ENCODE peak calls at places on chromosome 6, in six cellular contexts. One of them, this sample, is unnamed. For H3K4me1 and H3K9me3, the result is how much of the 10 kb centered on the place peaks cover.

GRCh38 chr6:47414517-47415167 is 62.9 kb upstream of the CD2AP start:
- DNase-seq in testis: no peak
- DNase-seq in prostate gland: peak
- DNase-seq in pancreas: peak
- DNase-seq in heart left ventricle: no peak
- DNase-seq in CD8-positive, alpha-beta T cell: no peak
- DNase-seq in this sample: no peak

GRCh38 chr6:139597781-139598368 is 223.4 kb upstream of the CITED2 start:
- DNase-seq in testis: peak
- DNase-seq in prostate gland: peak
- DNase-seq in pancreas: peak
- DNase-seq in heart left ventricle: peak
- DNase-seq in CD8-positive, alpha-beta T cell: no peak
- DNase-seq in this sample: no peak

GRCh38 chr6:119322715-119323350 is 26.7 kb downstream of the MAN1A1 start:
- DNase-seq in testis: no peak
- DNase-seq in prostate gland: no peak
- DNase-seq in pancreas: no peak
- DNase-seq in heart left ventricle: no peak
- DNase-seq in CD8-positive, alpha-beta T cell: no peak
- DNase-seq in this sample: no peak

GRCh38 chr6:13251242-13251641 is 77.1 kb downstream of the TBC1D7 start:
- DNase-seq in testis: no peak
- DNase-seq in prostate gland: no peak
- DNase-seq in pancreas: no peak
- DNase-seq in heart left ventricle: no peak
- DNase-seq in CD8-positive, alpha-beta T cell: no peak
- DNase-seq in this sample: no peak

GRCh38 chr6:95819461-95819860 is 196.3 kb upstream of the FUT9 start:
- DNase-seq in testis: no peak
- DNase-seq in prostate gland: no peak
- DNase-seq in pancreas: no peak
- DNase-seq in heart left ventricle: no peak
- DNase-seq in CD8-positive, alpha-beta T cell: no peak
- DNase-seq in this sample: no peak

GRCh38 chr6:112592159-112592558 is 245.0 kb downstream of the RFPL4B start:
- DNase-seq in testis: no peak
- DNase-seq in prostate gland: no peak
- DNase-seq in pancreas: no peak
- DNase-seq in heart left ventricle: no peak
- DNase-seq in CD8-positive, alpha-beta T cell: no peak
- DNase-seq in this sample: no peak

GRCh38 chr6:40997256-40997957 is 41.6 kb downstream of the UNC5CL start:
- DNase-seq in testis: peak
- DNase-seq in prostate gland: peak
- DNase-seq in pancreas: peak
- DNase-seq in heart left ventricle: no peak
- DNase-seq in CD8-positive, alpha-beta T cell: no peak
- DNase-seq in this sample: peak

GRCh38 chr6:73694711-73695411 is 1.1 kb upstream of the CD109 start:
- DNase-seq in testis: no peak
- DNase-seq in prostate gland: no peak
- DNase-seq in pancreas: no peak
- DNase-seq in heart left ventricle: no peak
- DNase-seq in CD8-positive, alpha-beta T cell: no peak
- DNase-seq in this sample: no peak

GRCh38 chr6:150865043-150865405 is 478 bp upstream of the MTHFD1L start:
- DNase-seq in testis: no peak
- DNase-seq in prostate gland: no peak
- DNase-seq in pancreas: no peak
- DNase-seq in heart left ventricle: no peak
- DNase-seq in CD8-positive, alpha-beta T cell: no peak
- DNase-seq in this sample: no peak

GRCh38 chr6:13980534-13980933 is 55.8 kb downstream of the RNF182 start:
- DNase-seq in testis: no peak
- DNase-seq in prostate gland: no peak
- DNase-seq in pancreas: no peak
- DNase-seq in heart left ventricle: no peak
- DNase-seq in CD8-positive, alpha-beta T cell: no peak
- DNase-seq in this sample: no peak

GRCh38 chr6:142693446-142693845 is 251.5 kb downstream of the HIVEP2 start:
- DNase-seq in testis: no peak
- DNase-seq in prostate gland: no peak
- DNase-seq in pancreas: no peak
- DNase-seq in heart left ventricle: no peak
- DNase-seq in CD8-positive, alpha-beta T cell: no peak
- DNase-seq in this sample: no peak

GRCh38 chr6:101146389-101146788 is 247.1 kb upstream of the GRIK2 start:
- DNase-seq in testis: no peak
- DNase-seq in prostate gland: no peak
- DNase-seq in pancreas: no peak
- DNase-seq in heart left ventricle: no peak
- DNase-seq in CD8-positive, alpha-beta T cell: no peak
- DNase-seq in this sample: no peak

GRCh38 chr6:37115236-37115894 is 54.6 kb upstream of the PIM1 start:
- DNase-seq in testis: no peak
- DNase-seq in prostate gland: no peak
- DNase-seq in pancreas: no peak
- DNase-seq in heart left ventricle: no peak
- DNase-seq in CD8-positive, alpha-beta T cell: no peak
- DNase-seq in this sample: no peak
- H3K4me1 ChIP-seq in testis: under half
- H3K4me1 ChIP-seq in prostate gland: under half
- H3K4me1 ChIP-seq in pancreas: under half
- H3K4me1 ChIP-seq in heart left ventricle: under half
- H3K4me1 ChIP-seq in CD8-positive, alpha-beta T cell: under half
- H3K4me1 ChIP-seq in this sample: under half

GRCh38 chr6:15392182-15392581 is 146.3 kb downstream of the JARID2 start:
- DNase-seq in testis: no peak
- DNase-seq in prostate gland: no peak
- DNase-seq in pancreas: no peak
- DNase-seq in heart left ventricle: no peak
- DNase-seq in CD8-positive, alpha-beta T cell: no peak
- DNase-seq in this sample: no peak

GRCh38 chr6:15391500-15391899 is 145.6 kb downstream of the JARID2 start:
- DNase-seq in testis: no peak
- DNase-seq in prostate gland: no peak
- DNase-seq in pancreas: no peak
- DNase-seq in heart left ventricle: no peak
- DNase-seq in CD8-positive, alpha-beta T cell: no peak
- DNase-seq in this sample: no peak

GRCh38 chr6:15389079-15389758 is 143.3 kb downstream of the JARID2 start:
- DNase-seq in testis: no peak
- DNase-seq in prostate gland: peak
- DNase-seq in pancreas: no peak
- DNase-seq in heart left ventricle: no peak
- DNase-seq in CD8-positive, alpha-beta T cell: no peak
- DNase-seq in this sample: no peak

GRCh38 chr6:15387118-15387517 is 141.2 kb downstream of the JARID2 start:
- DNase-seq in testis: no peak
- DNase-seq in prostate gland: no peak
- DNase-seq in pancreas: no peak
- DNase-seq in heart left ventricle: no peak
- DNase-seq in CD8-positive, alpha-beta T cell: no peak
- DNase-seq in this sample: no peak

GRCh38 chr6:15389759-15390723 is 144.2 kb downstream of the JARID2 start:
- DNase-seq in testis: no peak
- DNase-seq in prostate gland: no peak
- DNase-seq in pancreas: no peak
- DNase-seq in heart left ventricle: no peak
- DNase-seq in CD8-positive, alpha-beta T cell: no peak
- DNase-seq in this sample: peak
- H3K4me3 ChIP-seq in testis: no peak
- H3K4me3 ChIP-seq in prostate gland: no peak
- H3K4me3 ChIP-seq in pancreas: no peak
- H3K4me3 ChIP-seq in heart left ventricle: no peak
- H3K4me3 ChIP-seq in CD8-positive, alpha-beta T cell: no peak
- H3K4me3 ChIP-seq in this sample: no peak

DNA sequence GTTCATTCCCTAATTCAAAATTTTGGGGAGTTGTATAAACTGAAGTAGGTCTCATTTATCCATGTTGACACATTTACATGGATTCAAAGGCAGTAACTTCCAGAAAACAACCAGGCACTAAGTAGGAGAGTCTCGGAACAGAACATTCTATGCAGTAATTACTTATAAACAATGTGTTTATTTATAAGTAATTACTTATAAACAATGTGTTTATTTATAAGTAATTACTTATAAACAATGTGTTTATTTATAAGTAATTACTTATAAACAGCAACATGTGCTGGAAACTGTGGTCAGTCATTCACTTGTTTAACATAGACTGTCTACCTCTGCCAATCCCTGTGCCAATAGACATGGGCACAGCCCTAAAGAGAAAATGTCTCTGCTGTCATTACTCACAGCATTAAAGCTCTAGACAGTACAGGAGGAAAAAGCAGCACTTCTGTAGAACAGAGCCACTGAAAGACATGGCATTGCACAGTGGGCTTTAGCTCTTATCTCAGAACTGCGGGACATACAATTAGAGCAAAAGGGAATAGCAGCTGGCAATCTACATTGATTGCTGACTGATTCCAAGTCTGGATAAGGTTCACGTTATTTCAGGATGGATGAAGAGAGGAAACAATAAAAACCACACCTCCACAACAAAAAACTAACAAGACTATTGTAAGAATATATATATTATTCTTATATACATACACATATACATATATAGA is 188.2 kb downstream of the WDR27 start:
- DNase-seq in testis: no peak
- DNase-seq in prostate gland: no peak
- DNase-seq in pancreas: no peak
- DNase-seq in heart left ventricle: no peak
- DNase-seq in CD8-positive, alpha-beta T cell: no peak
- DNase-seq in this sample: no peak
- H3K9me3 ChIP-seq in testis: under half
- H3K9me3 ChIP-seq in prostate gland: under half
- H3K9me3 ChIP-seq in pancreas: under half
- H3K9me3 ChIP-seq in heart left ventricle: under half
- H3K9me3 ChIP-seq in CD8-positive, alpha-beta T cell: under half
- H3K9me3 ChIP-seq in this sample: under half

GRCh38 chr6:2794171-2794730 is 29.1 kb downstream of the WRNIP1 start:
- DNase-seq in testis: no peak
- DNase-seq in prostate gland: no peak
- DNase-seq in pancreas: no peak
- DNase-seq in heart left ventricle: no peak
- DNase-seq in CD8-positive, alpha-beta T cell: no peak
- DNase-seq in this sample: no peak

GRCh38 chr6:2790588-2790987 is 25.4 kb downstream of the WRNIP1 start:
- DNase-seq in testis: no peak
- DNase-seq in prostate gland: no peak
- DNase-seq in pancreas: no peak
- DNase-seq in heart left ventricle: no peak
- DNase-seq in CD8-positive, alpha-beta T cell: no peak
- DNase-seq in this sample: peak

GRCh38 chr6:2793491-2794151 is 28.4 kb downstream of the WRNIP1 start:
- DNase-seq in testis: no peak
- DNase-seq in prostate gland: no peak
- DNase-seq in pancreas: no peak
- DNase-seq in heart left ventricle: no peak
- DNase-seq in CD8-positive, alpha-beta T cell: no peak
- DNase-seq in this sample: no peak

GRCh38 chr6:2791124-2792050 is 26.2 kb downstream of the WRNIP1 start:
- DNase-seq in testis: peak
- DNase-seq in prostate gland: peak
- DNase-seq in pancreas: peak
- DNase-seq in heart left ventricle: peak
- DNase-seq in CD8-positive, alpha-beta T cell: peak
- DNase-seq in this sample: peak

DNA sequence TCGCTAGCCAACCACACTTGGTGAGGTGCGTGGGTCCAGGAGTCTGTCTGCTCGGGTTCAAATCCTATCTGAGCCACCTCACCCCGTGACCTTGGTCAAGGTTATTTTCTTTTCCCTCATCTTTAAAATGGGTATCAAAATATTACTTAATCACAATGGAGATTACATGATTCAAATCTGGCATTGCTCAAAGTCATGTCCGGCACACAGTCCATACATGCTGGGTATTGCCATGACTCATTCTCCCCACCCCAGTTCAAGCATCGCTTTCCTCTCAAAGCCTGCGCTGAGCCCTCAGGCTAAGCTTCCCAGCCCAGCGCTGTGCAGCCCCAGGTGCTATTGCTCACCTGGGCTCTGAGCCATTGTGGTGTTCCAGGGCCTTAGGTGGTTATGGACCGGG is 27.1 kb downstream of the WRNIP1 start:
- DNase-seq in testis: no peak
- DNase-seq in prostate gland: no peak
- DNase-seq in pancreas: no peak
- DNase-seq in heart left ventricle: no peak
- DNase-seq in CD8-positive, alpha-beta T cell: no peak
- DNase-seq in this sample: no peak
- H3K4me1 ChIP-seq in testis: under half
- H3K4me1 ChIP-seq in prostate gland: under half
- H3K4me1 ChIP-seq in pancreas: under half
- H3K4me1 ChIP-seq in heart left ventricle: under half
- H3K4me1 ChIP-seq in CD8-positive, alpha-beta T cell: under half
- H3K4me1 ChIP-seq in this sample: under half

GRCh38 chr6:110880651-110881050 is 6.1 kb downstream of the AMD1 start:
- DNase-seq in testis: no peak
- DNase-seq in prostate gland: no peak
- DNase-seq in pancreas: no peak
- DNase-seq in heart left ventricle: no peak
- DNase-seq in CD8-positive, alpha-beta T cell: no peak
- DNase-seq in this sample: no peak

GRCh38 chr6:110876170-110876773 is 1.7 kb downstream of the AMD1 start:
- DNase-seq in testis: peak
- DNase-seq in prostate gland: peak
- DNase-seq in pancreas: peak
- DNase-seq in heart left ventricle: peak
- DNase-seq in CD8-positive, alpha-beta T cell: peak
- DNase-seq in this sample: no peak

GRCh38 chr6:110877154-110877564 is 2.6 kb downstream of the AMD1 start:
- DNase-seq in testis: no peak
- DNase-seq in prostate gland: no peak
- DNase-seq in pancreas: no peak
- DNase-seq in heart left ventricle: no peak
- DNase-seq in CD8-positive, alpha-beta T cell: no peak
- DNase-seq in this sample: no peak

GRCh38 chr6:110877569-110877968 is 3.0 kb downstream of the AMD1 start:
- DNase-seq in testis: no peak
- DNase-seq in prostate gland: no peak
- DNase-seq in pancreas: no peak
- DNase-seq in heart left ventricle: no peak
- DNase-seq in CD8-positive, alpha-beta T cell: no peak
- DNase-seq in this sample: no peak

GRCh38 chr6:110878751-110879539 is 4.4 kb downstream of the AMD1 start:
- DNase-seq in testis: peak
- DNase-seq in prostate gland: peak
- DNase-seq in pancreas: no peak
- DNase-seq in heart left ventricle: no peak
- DNase-seq in CD8-positive, alpha-beta T cell: no peak
- DNase-seq in this sample: no peak
- H3K4me3 ChIP-seq in testis: no peak
- H3K4me3 ChIP-seq in prostate gland: peak
- H3K4me3 ChIP-seq in pancreas: no peak
- H3K4me3 ChIP-seq in heart left ventricle: no peak
- H3K4me3 ChIP-seq in CD8-positive, alpha-beta T cell: peak
- H3K4me3 ChIP-seq in this sample: no peak

This sample was measured in iPS DF 6.9.